ENCODE peak calls at places on chromosome 1, in four cellular contexts. T is H1, W is HepG2, Q is GM12878. Y is an unnamed sample.

GRCh38 chr1:3024588-3024987 is 3.3 kb downstream of the ACTRT2 start:
- DNase-seq in T (no peak), Q (no peak), W (no peak), Y (no peak)

GRCh38 chr1:223039990-223040389 is 103.1 kb downstream of the TLR5 start:
- DNase-seq in T (no peak), W (peak; percentile 74), Q (no peak), Y (no peak)

GRCh38 chr1:74205236-74205635 is 7.2 kb downstream of the FPGT start:
- DNase-seq in Q (no peak), T (no peak), W (no peak), Y (no peak)

GRCh38 chr1:53359934-53360276 is 32.0 kb upstream of the LRP8 start:
- DNase-seq in Q (no peak), T (no peak), W (no peak), Y (no peak)

GRCh38 chr1:38308780-38309179 is 262.2 kb upstream of the POU3F1 start:
- DNase-seq in T (no peak), W (peak; percentile 13), Q (no peak), Y (no peak)

GRCh38 chr1:226149806-226150205 is 36.7 kb downstream of the ACBD3 start:
- DNase-seq in T (no peak), W (peak; percentile 55), Q (no peak), Y (no peak)

GRCh38 chr1:153842006-153842471 is 66.8 kb downstream of the SLC27A3 start:
- DNase-seq in W (no peak), T (no peak), Q (peak; percentile 82), Y (no peak)

GRCh38 chr1:98102369-98103030 is 181.7 kb upstream of the DPYD start:
- DNase-seq in W (no peak), Q (no peak), T (no peak), Y (no peak)

GRCh38 chr1:227919916-227920315 is 27.8 kb downstream of the WNT9A start:
- DNase-seq in T (no peak), Q (no peak), W (no peak), Y (no peak)

GRCh38 chr1:62962794-62963776 is 179.2 kb downstream of the ATG4C start:
- DNase-seq in W (peak; percentile 30), T (peak; percentile 84), Q (no peak), Y (peak; percentile 87)

GRCh38 chr1:241749924-241750695 is 97.9 kb upstream of the EXO1 start:
- DNase-seq in Q (no peak), T (no peak), W (no peak), Y (no peak)

GRCh38 chr1:94092210-94092613 is 28.7 kb downstream of the ABCA4 start:
- DNase-seq in W (no peak), Q (no peak), T (no peak), Y (no peak)

GRCh38 chr1:41419584-41420295 is 58.5 kb downstream of the FOXO6 start:
- DNase-seq in Q (no peak), T (no peak), W (no peak), Y (no peak)

GRCh38 chr1:150695561-150695960 is 1.4 kb downstream of the GOLPH3L start:
- DNase-seq in Q (no peak), T (no peak), W (no peak), Y (no peak)

GRCh38 chr1:70980361-70980760 is 67.3 kb downstream of the PTGER3 start:
- DNase-seq in Q (no peak), T (no peak), W (no peak), Y (peak; percentile 8)

GRCh38 chr1:89170171-89171066 is 5.4 kb downstream of the GBP7 start:
- DNase-seq in Q (no peak), T (no peak), W (no peak), Y (no peak)

GRCh38 chr1:234745844-234746797 is 136.1 kb upstream of the IRF2BP2 start:
- DNase-seq in T (no peak), Q (no peak), W (no peak), Y (peak; percentile 73)

GRCh38 chr1:205068457-205069035 is 15.7 kb downstream of the TMEM81 start:
- DNase-seq in W (no peak), T (no peak), Q (no peak), Y (no peak)

GRCh38 chr1:11963622-11964021 is 16.6 kb upstream of the MFN2 start:
- DNase-seq in T (no peak), W (no peak), Q (no peak), Y (no peak)
- H3K4me3 ChIP-seq in T (no peak overlapping the region), W (no peak overlapping the region), Q (no peak overlapping the region), Y (no peak overlapping the region)

GRCh38 chr1:51616490-51616889 is 402 bp upstream of the OSBPL9 start:
- DNase-seq in T (no peak), W (no peak), Q (no peak), Y (no peak)
- H3K4me1 ChIP-seq in T (peaks cover 3% of the 10 kb centered on the region), W (peaks cover 56% of the 10 kb centered on the region), Q (no peaks in the 10 kb centered on the region), Y (peaks cover 4% of the 10 kb centered on the region)

GRCh38 chr1:203273206-203273868 is 32.0 kb upstream of the BTG2 start:
- DNase-seq in Q (peak; percentile 72), T (peak; percentile 94), W (peak; percentile 58), Y (peak; percentile 82)

GRCh38 chr1:203271018-203271743 is 34.1 kb upstream of the BTG2 start:
- DNase-seq in T (peak; percentile 56), Q (no peak), W (no peak), Y (no peak)

GRCh38 chr1:203271962-203272632 is 33.2 kb upstream of the BTG2 start:
- DNase-seq in T (no peak), W (no peak), Q (no peak), Y (no peak)

GRCh38 chr1:203273869-203274602 is 31.3 kb upstream of the BTG2 start:
- DNase-seq in W (no peak), Q (no peak), T (no peak), Y (no peak)

GRCh38 chr1:203272633-203273205 is 32.6 kb upstream of the BTG2 start:
- DNase-seq in W (no peak), T (no peak), Q (no peak), Y (no peak)
- TF ChIP-seq SUZ12 in W (no peak), T (no peak), Q (no peak), Y (no peak)

DNA sequence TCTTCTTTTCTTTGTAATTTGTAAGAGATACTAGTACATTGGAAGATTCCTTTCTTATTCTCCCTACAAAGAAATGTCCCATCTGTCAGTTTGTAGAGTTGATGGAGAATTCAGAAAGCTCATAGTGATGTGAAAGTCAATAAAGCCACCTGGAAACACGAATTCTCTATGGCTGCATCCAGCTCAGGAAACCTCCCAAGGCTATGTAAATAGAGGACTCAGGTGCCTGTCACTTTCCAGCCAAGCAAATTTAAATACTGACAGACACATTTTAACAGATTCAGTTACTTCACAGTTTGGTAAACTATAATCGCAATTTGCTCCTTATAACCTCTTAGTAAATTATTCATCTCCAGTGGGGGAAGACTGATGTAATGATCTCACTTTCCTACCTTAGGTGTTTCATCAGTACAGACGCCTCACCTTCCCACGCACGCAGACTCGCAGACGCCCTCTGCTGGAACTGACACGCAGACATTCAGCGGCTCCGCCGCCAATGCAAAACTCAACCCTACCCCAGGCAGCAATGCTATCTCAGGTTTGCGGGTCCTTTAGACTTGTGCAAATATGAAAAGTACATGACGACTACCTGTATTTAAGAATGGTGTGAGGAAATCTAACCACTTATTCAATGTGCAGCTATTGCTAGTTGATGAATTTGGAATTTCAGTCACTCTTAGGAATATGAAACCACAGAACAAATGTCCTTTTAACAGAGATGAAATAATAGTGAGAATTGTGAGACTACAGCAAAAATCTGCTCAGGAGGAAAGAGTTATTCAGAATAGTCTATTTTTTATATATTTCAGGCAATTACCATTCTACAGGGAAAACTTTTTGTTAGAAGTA is 60.6 kb downstream of the PTPRC start:
- DNase-seq in W (peak; percentile 30), T (peak; percentile 79), Q (no peak), Y (peak; percentile 62)
- H3K4me3 ChIP-seq in W (no peak overlapping the region), T (peak overlapping the region; percentile 25), Q (no peak overlapping the region), Y (no peak overlapping the region)

DNA sequence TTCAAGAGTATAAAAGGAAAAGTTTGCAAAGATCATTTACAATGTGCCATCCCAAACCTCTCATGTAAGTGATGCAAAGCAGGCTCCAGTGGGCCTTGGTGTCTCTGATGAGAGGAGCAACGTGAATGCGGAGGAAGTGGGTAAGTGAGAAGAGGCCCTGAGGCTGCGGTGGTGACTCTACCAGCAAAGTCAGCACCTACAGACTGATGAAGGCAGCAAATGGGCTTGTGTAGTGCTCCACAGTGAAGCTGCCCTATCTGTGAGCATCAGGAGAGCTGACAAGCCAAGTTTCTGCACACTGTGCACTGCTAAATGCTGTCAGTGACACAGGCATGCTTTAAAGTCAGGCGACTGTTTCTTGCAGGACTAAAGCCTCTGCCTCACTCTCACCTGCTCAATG is 15.6 kb upstream of the RAP1A start:
- DNase-seq in T (no peak), W (no peak), Q (no peak), Y (no peak)
- H3K4me1 ChIP-seq in T (no peaks in the 10 kb centered on the region), W (peaks cover 25% of the 10 kb centered on the region), Q (peaks cover 54% of the 10 kb centered on the region), Y (peaks cover 1% of the 10 kb centered on the region)